ENCODE peak calls at places on chromosomes 12 and 14, in eight cellular contexts. Y, R, H, S, Q, V, L and P are unnamed samples.

GRCh38 chr14:91417983-91418386 is 365 bp upstream of the CCDC88C start:
- DNase-seq in Y (no peak), R (no peak), H (no peak), S (peak; percentile 46), Q (no peak), V (no peak), L (no peak), P (no peak)

GRCh38 chr12:116201908-116202307 is 75.6 kb downstream of the MED13L start:
- DNase-seq in Y (no peak), R (no peak), H (no peak), S (no peak), Q (no peak), V (no peak), L (no peak), P (no peak)

GRCh38 chr12:109804820-109805761 is 28.1 kb downstream of the TRPV4 start:
- DNase-seq in Y (peak; percentile 31), R (peak; percentile 27), H (peak; percentile 5), S (peak; percentile 82), Q (no peak), V (peak; percentile 83), L (peak; percentile 60), P (peak; percentile 14)

GRCh38 chr14:85566603-85567002 is 36.7 kb downstream of the FLRT2 start:
- DNase-seq in Y (no peak), R (no peak), H (no peak), S (no peak), Q (peak; percentile 76), V (no peak), L (no peak), P (no peak)

GRCh38 chr12:64691793-64692583 is 67.2 kb downstream of the GNS start:
- DNase-seq in Y (no peak), R (no peak), H (peak; percentile 28), S (no peak), Q (no peak), V (no peak), L (no peak), P (no peak)

GRCh38 chr14:49770212-49770817 is 2.4 kb downstream of the KLHDC2 start:
- DNase-seq in Y (no peak), R (peak; percentile 6), H (no peak), S (no peak), Q (no peak), V (no peak), L (no peak), P (no peak)

GRCh38 chr14:77301103-77301502 is 19.6 kb downstream of the POMT2 start:
- DNase-seq in Y (no peak), R (peak; percentile 71), H (no peak), S (peak; percentile 90), Q (no peak), V (peak; percentile 92), L (peak; percentile 85), P (peak; percentile 78)

GRCh38 chr14:41609704-41610183 is 3.1 kb downstream of the LRFN5 start:
- DNase-seq in Y (no peak), R (no peak), H (peak; percentile 86), S (peak; percentile 81), Q (no peak), V (peak; percentile 79), L (peak; percentile 85), P (peak; percentile 62)

GRCh38 chr14:95185033-95185432 is 27.7 kb upstream of the DICER1 start:
- DNase-seq in Y (no peak), R (no peak), H (no peak), S (no peak), Q (no peak), V (no peak), L (no peak), P (no peak)

GRCh38 chr12:78887008-78887407 is 22.4 kb downstream of the SYT1 start:
- DNase-seq in Y (no peak), R (no peak), H (no peak), S (no peak), Q (peak; percentile 8), V (no peak), L (no peak), P (no peak)

GRCh38 chr12:130126023-130126432 is 36.2 kb upstream of the FZD10 start:
- DNase-seq in Y (no peak), R (no peak), H (no peak), S (no peak), Q (peak; percentile 44), V (peak; percentile 72), L (no peak), P (no peak)

GRCh38 chr14:75223664-75224154 is 47.3 kb upstream of the TMED10 start:
- DNase-seq in Y (no peak), R (no peak), H (no peak), S (peak; percentile 25), Q (no peak), V (no peak), L (peak; percentile 34), P (no peak)

GRCh38 chr14:102805454-102805891 is 28.2 kb downstream of the TRAF3 start:
- DNase-seq in Y (no peak), R (peak; percentile 92), H (no peak), S (no peak), Q (no peak), V (no peak), L (no peak), P (no peak)

GRCh38 chr12:91974541-91974940 is 171.1 kb downstream of the BTG1 start:
- DNase-seq in Y (no peak), R (no peak), H (no peak), S (no peak), Q (no peak), V (no peak), L (no peak), P (no peak)

GRCh38 chr12:55705802-55706402 is 1.8 kb downstream of the ITGA7 start:
- DNase-seq in Y (no peak), R (no peak), H (no peak), S (peak; percentile 74), Q (no peak), V (no peak), L (no peak), P (no peak)

GRCh38 chr14:61472025-61472672 is 150.8 kb downstream of the PRKCH start:
- DNase-seq in Y (no peak), R (peak; percentile 89), H (no peak), S (no peak), Q (peak; percentile 89), V (no peak), L (peak; percentile 54), P (no peak)

GRCh38 chr14:74988131-74988530 is 14.6 kb upstream of the EIF2B2 start:
- DNase-seq in Y (no peak), R (peak; percentile 56), H (peak; percentile 88), S (no peak), Q (peak; percentile 87), V (no peak), L (no peak), P (no peak)

GRCh38 chr12:112924986-112925385 is 13.3 kb upstream of the OAS3 start:
- DNase-seq in Y (no peak), R (no peak), H (no peak), S (no peak), Q (no peak), V (no peak), L (no peak), P (no peak)

GRCh38 chr12:69880566-69880965 is 55.5 kb downstream of the MYRFL start:
- DNase-seq in Y (no peak), R (no peak), H (no peak), S (no peak), Q (no peak), V (no peak), L (no peak), P (no peak)